ENCODE peak calls at places on chromosomes 12 and 14, in seven cellular contexts. One of them, this sample, is unnamed.

GRCh38 chr12:24198936-24199644 is 249.6 kb upstream of the SOX5 start:
- DNase-seq in substantia nigra: no peak
- DNase-seq in Peyer's patch: no peak
- DNase-seq in endodermal cell: no peak
- DNase-seq in Panc1: no peak
- DNase-seq in pancreas: no peak
- DNase-seq in lower lobe of right lung: no peak
- DNase-seq in this sample: no peak

GRCh38 chr12:1350055-1350933 is 244.1 kb downstream of the FBXL14 start:
- DNase-seq in substantia nigra: no peak
- DNase-seq in Peyer's patch: no peak
- DNase-seq in endodermal cell: no peak
- DNase-seq in Panc1: no peak
- DNase-seq in pancreas: no peak
- DNase-seq in lower lobe of right lung: no peak
- DNase-seq in this sample: peak; percentile 86

GRCh38 chr12:26928661-26929060 is 9.1 kb downstream of the INTS13 start:
- DNase-seq in substantia nigra: no peak
- DNase-seq in Peyer's patch: no peak
- DNase-seq in endodermal cell: no peak
- DNase-seq in Panc1: no peak
- DNase-seq in pancreas: no peak
- DNase-seq in lower lobe of right lung: no peak
- DNase-seq in this sample: no peak

GRCh38 chr14:32217301-32217700 is 14.2 kb upstream of the RNU6-8 start:
- DNase-seq in substantia nigra: no peak
- DNase-seq in Peyer's patch: no peak
- DNase-seq in endodermal cell: no peak
- DNase-seq in Panc1: no peak
- DNase-seq in pancreas: no peak
- DNase-seq in lower lobe of right lung: no peak
- DNase-seq in this sample: no peak

GRCh38 chr14:24576178-24576577 is at the start of gene CTSG:
- DNase-seq in substantia nigra: no peak
- DNase-seq in Peyer's patch: no peak
- DNase-seq in endodermal cell: no peak
- DNase-seq in Panc1: no peak
- DNase-seq in pancreas: no peak
- DNase-seq in lower lobe of right lung: no peak
- DNase-seq in this sample: no peak

GRCh38 chr12:14771651-14772137 is 31.6 kb downstream of the WBP11 start:
- DNase-seq in substantia nigra: no peak
- DNase-seq in Peyer's patch: no peak
- DNase-seq in endodermal cell: peak; percentile 80
- DNase-seq in Panc1: no peak
- DNase-seq in pancreas: no peak
- DNase-seq in lower lobe of right lung: no peak
- DNase-seq in this sample: no peak

GRCh38 chr12:124136796-124137195 is 158.1 kb upstream of the RFLNA start:
- DNase-seq in substantia nigra: no peak
- DNase-seq in Peyer's patch: no peak
- DNase-seq in endodermal cell: no peak
- DNase-seq in Panc1: no peak
- DNase-seq in pancreas: no peak
- DNase-seq in lower lobe of right lung: no peak
- DNase-seq in this sample: no peak

GRCh38 chr12:12881495-12881894 is 9.9 kb upstream of the GPRC5A start:
- DNase-seq in substantia nigra: no peak
- DNase-seq in Peyer's patch: no peak
- DNase-seq in endodermal cell: peak; percentile 53
- DNase-seq in Panc1: no peak
- DNase-seq in pancreas: no peak
- DNase-seq in lower lobe of right lung: no peak
- DNase-seq in this sample: peak; percentile 66

GRCh38 chr12:43210437-43211197 is 341.4 kb downstream of the ADAMTS20 start:
- DNase-seq in substantia nigra: no peak
- DNase-seq in Peyer's patch: no peak
- DNase-seq in endodermal cell: no peak
- DNase-seq in Panc1: no peak
- DNase-seq in pancreas: no peak
- DNase-seq in lower lobe of right lung: no peak
- DNase-seq in this sample: no peak

GRCh38 chr14:59422069-59422881 is 42.9 kb downstream of the GPR135 start:
- DNase-seq in substantia nigra: no peak
- DNase-seq in Peyer's patch: no peak
- DNase-seq in endodermal cell: no peak
- DNase-seq in Panc1: no peak
- DNase-seq in pancreas: no peak
- DNase-seq in lower lobe of right lung: no peak
- DNase-seq in this sample: no peak

GRCh38 chr12:50188875-50189575 is 21.9 kb upstream of the CERS5 start:
- DNase-seq in substantia nigra: no peak
- DNase-seq in Peyer's patch: no peak
- DNase-seq in endodermal cell: peak; percentile 34
- DNase-seq in Panc1: no peak
- DNase-seq in pancreas: no peak
- DNase-seq in lower lobe of right lung: no peak
- DNase-seq in this sample: no peak

GRCh38 chr12:50186667-50187066 is 19.5 kb upstream of the CERS5 start:
- DNase-seq in substantia nigra: no peak
- DNase-seq in Peyer's patch: no peak
- DNase-seq in endodermal cell: no peak
- DNase-seq in Panc1: no peak
- DNase-seq in pancreas: no peak
- DNase-seq in lower lobe of right lung: no peak
- DNase-seq in this sample: peak; percentile 20

GRCh38 chr12:50188280-50188781 is 21.2 kb upstream of the CERS5 start:
- DNase-seq in substantia nigra: no peak
- DNase-seq in Peyer's patch: no peak
- DNase-seq in endodermal cell: no peak
- DNase-seq in Panc1: no peak
- DNase-seq in pancreas: no peak
- DNase-seq in lower lobe of right lung: no peak
- DNase-seq in this sample: peak; percentile 20

GRCh38 chr12:50185975-50186663 is 18.9 kb upstream of the CERS5 start:
- DNase-seq in substantia nigra: no peak
- DNase-seq in Peyer's patch: no peak
- DNase-seq in endodermal cell: no peak
- DNase-seq in Panc1: no peak
- DNase-seq in pancreas: no peak
- DNase-seq in lower lobe of right lung: no peak
- DNase-seq in this sample: peak; percentile 75

DNA sequence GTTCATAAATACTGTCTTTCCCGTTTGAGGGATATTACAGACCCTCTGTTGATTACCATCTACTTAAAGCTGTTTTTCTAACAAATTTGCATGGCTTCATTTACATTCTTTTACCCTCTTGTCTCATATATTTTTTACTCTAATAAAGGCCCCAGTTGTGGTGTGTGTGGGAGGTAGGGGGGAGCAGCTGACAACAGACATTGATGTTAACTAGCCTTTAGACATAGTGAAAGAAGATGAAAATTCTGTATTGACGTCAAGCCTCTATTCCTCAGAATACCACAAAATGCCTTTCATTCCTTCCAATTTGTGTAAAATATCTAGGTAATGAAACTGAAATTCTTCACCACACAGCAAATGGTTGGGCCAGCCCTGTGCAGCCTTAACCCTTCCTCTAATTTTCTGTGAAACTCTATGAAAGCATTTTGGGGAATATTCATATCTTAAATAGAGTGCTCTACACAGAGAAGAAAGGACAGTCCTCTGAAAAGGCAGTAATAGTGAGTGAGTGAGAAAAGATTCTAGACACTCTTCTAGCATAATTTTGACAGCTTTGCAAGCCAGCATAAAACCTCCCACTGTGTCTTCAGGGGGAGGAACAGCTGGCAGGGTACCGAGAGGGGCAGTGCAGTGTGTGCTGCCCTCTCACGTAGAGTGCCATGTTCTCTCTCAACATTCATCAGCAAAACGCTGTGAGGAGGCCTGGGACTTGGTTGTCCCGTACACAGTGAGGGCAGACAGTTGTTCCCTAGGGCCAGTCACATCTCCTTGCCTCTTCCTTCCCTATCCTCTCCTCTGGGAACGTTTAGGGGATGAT is 20.1 kb upstream of the CERS5 start:
- DNase-seq in substantia nigra: no peak
- DNase-seq in Peyer's patch: no peak
- DNase-seq in endodermal cell: no peak
- DNase-seq in Panc1: no peak
- DNase-seq in pancreas: no peak
- DNase-seq in lower lobe of right lung: no peak
- DNase-seq in this sample: peak; percentile 68
- H3K27ac ChIP-seq in substantia nigra: no peak overlapping the region
- H3K27ac ChIP-seq in Peyer's patch: no peak overlapping the region
- H3K27ac ChIP-seq in endodermal cell: no peak overlapping the region
- H3K27ac ChIP-seq in Panc1: peak overlapping the region; percentile 73
- H3K27ac ChIP-seq in pancreas: peak overlapping the region; percentile 15
- H3K27ac ChIP-seq in lower lobe of right lung: peak overlapping the region; percentile 36
- H3K27ac ChIP-seq in this sample: peak overlapping the region; percentile 42

GRCh38 chr14:93231129-93231979 is 24.3 kb downstream of the UBR7 start:
- DNase-seq in substantia nigra: peak; percentile 13
- DNase-seq in Peyer's patch: no peak
- DNase-seq in endodermal cell: no peak
- DNase-seq in Panc1: no peak
- DNase-seq in pancreas: no peak
- DNase-seq in lower lobe of right lung: no peak
- DNase-seq in this sample: no peak

GRCh38 chr14:93232159-93232558 is 25.1 kb downstream of the UBR7 start:
- DNase-seq in substantia nigra: no peak
- DNase-seq in Peyer's patch: no peak
- DNase-seq in endodermal cell: no peak
- DNase-seq in Panc1: no peak
- DNase-seq in pancreas: no peak
- DNase-seq in lower lobe of right lung: no peak
- DNase-seq in this sample: no peak

GRCh38 chr14:93223565-93223964 is 16.5 kb downstream of the UBR7 start:
- DNase-seq in substantia nigra: no peak
- DNase-seq in Peyer's patch: no peak
- DNase-seq in endodermal cell: no peak
- DNase-seq in Panc1: no peak
- DNase-seq in pancreas: no peak
- DNase-seq in lower lobe of right lung: no peak
- DNase-seq in this sample: no peak

GRCh38 chr14:93230539-93230938 is 23.5 kb downstream of the UBR7 start:
- DNase-seq in substantia nigra: no peak
- DNase-seq in Peyer's patch: no peak
- DNase-seq in endodermal cell: no peak
- DNase-seq in Panc1: no peak
- DNase-seq in pancreas: no peak
- DNase-seq in lower lobe of right lung: no peak
- DNase-seq in this sample: no peak

DNA sequence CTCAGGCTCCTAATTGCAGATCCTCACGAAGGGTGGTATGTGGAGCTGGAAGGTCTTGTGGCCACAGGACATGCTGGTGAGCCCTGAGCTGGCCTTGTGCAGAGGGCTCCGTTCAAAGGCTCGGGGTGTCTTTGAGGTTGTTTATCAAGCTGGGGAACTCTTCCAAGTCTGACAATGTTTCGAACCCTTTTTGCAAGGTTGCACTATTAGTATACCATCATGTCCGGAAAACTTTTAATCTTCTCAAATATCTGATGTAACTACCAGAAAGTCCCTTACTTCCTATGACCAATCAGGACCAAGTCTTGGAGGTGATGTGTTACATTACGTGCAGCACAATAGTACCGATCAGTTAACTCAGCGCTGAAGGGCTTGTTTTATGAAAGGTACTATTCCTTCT is 21.5 kb downstream of the UBR7 start:
- DNase-seq in substantia nigra: no peak
- DNase-seq in Peyer's patch: no peak
- DNase-seq in endodermal cell: no peak
- DNase-seq in Panc1: no peak
- DNase-seq in pancreas: no peak
- DNase-seq in lower lobe of right lung: no peak
- DNase-seq in this sample: no peak
- H3K27ac ChIP-seq in substantia nigra: no peak overlapping the region
- H3K27ac ChIP-seq in Peyer's patch: no peak overlapping the region
- H3K27ac ChIP-seq in endodermal cell: no peak overlapping the region
- H3K27ac ChIP-seq in Panc1: no peak overlapping the region
- H3K27ac ChIP-seq in pancreas: no peak overlapping the region
- H3K27ac ChIP-seq in lower lobe of right lung: no peak overlapping the region
- H3K27ac ChIP-seq in this sample: no peak overlapping the region

DNA sequence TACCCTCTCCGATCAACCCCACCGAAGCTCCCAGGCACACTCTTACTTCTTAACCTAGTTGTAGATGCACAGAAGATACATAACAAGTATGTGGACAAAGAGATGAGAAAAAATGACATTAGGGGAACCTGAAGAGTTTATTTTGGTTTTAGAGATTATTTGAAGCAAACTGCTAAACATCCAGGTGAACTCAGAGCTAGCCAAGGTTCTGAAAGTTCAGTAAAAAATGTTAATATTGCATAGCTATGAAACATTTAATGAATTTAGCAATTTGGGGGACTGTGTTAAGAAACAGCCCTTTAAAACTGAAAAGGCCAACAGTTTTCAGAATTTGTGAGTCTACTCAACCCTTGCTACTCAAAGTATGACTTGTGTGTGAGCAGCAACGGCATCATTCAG is 174.4 kb downstream of the NAV3 start:
- DNase-seq in substantia nigra: no peak
- DNase-seq in Peyer's patch: no peak
- DNase-seq in endodermal cell: no peak
- DNase-seq in Panc1: no peak
- DNase-seq in pancreas: no peak
- DNase-seq in lower lobe of right lung: no peak
- DNase-seq in this sample: no peak
- H3K27ac ChIP-seq in substantia nigra: no peak overlapping the region
- H3K27ac ChIP-seq in Peyer's patch: no peak overlapping the region
- H3K27ac ChIP-seq in endodermal cell: no peak overlapping the region
- H3K27ac ChIP-seq in Panc1: no peak overlapping the region
- H3K27ac ChIP-seq in pancreas: no peak overlapping the region
- H3K27ac ChIP-seq in lower lobe of right lung: no peak overlapping the region
- H3K27ac ChIP-seq in this sample: no peak overlapping the region

DNA sequence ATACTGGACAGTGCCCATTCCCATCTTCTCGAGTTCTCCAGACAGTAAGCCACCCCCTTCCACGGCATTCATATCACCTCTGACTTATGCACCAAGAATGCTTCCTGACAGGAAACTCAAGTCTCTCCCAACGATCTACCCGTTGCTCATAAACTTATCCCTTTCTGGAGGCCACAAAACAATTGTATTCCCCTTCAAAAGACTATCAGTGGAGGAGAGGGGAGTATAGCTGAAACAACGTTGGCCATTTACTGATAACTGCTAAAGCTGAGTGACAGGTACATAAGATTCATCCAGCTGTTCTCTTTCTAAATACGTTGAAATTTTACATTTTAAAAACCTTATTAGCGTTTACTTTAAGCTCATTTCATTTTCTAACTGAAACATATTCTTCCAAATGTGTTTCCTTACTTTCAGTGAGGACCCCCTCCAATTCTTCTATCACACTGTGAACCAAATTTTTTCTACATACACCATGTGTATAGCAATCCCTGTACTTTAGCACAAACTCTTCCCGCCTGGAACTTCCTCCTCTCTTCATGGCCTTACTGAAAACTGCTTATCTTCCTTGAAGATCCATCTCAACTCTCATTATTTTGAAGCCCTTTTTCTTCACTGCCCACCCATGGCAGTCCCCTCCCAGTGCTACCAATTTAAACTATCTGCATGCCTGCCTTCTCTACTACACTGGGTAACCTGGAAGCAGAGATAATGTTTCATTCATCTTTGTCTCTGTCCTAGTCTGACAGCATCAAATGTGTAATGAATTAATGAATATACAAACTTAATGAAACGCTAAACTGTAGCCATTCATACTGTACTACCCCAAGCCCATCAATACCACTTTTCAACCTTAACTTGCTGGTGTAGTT is 28.8 kb downstream of the ATXN2 start:
- DNase-seq in substantia nigra: no peak
- DNase-seq in Peyer's patch: no peak
- DNase-seq in endodermal cell: no peak
- DNase-seq in Panc1: no peak
- DNase-seq in pancreas: no peak
- DNase-seq in lower lobe of right lung: no peak
- DNase-seq in this sample: peak; percentile 61
- H3K27ac ChIP-seq in substantia nigra: no peak overlapping the region
- H3K27ac ChIP-seq in Peyer's patch: no peak overlapping the region
- H3K27ac ChIP-seq in endodermal cell: no peak overlapping the region
- H3K27ac ChIP-seq in Panc1: peak overlapping the region; percentile 72
- H3K27ac ChIP-seq in pancreas: no peak overlapping the region
- H3K27ac ChIP-seq in lower lobe of right lung: no peak overlapping the region
- H3K27ac ChIP-seq in this sample: peak overlapping the region; percentile 2